ENCODE peak calls at places on chromosome 19, in ten cellular contexts. A is cardiac fibroblast, G is Panc1, H is cardiac muscle cell, W is psoas muscle, Z is hepatocyte, L is fibroblast of lung, F is activated T-cell treated with anti-CD3 and anti-CD28 coated beads for 24 hours, K is hypothalamus, R is uterus. Y is an unnamed sample.

GRCh38 chr19:3451451-3451866 is 28.9 kb downstream of the SMIM24 start:
- DNase-seq in K (no peak), H (no peak), A (no peak), Z (no peak), G (no peak), L (no peak), F (no peak), W (peak; percentile 83), R (peak; percentile 19), Y (no peak)

GRCh38 chr19:47471733-47472457 is at the start of gene SLC8A2:
- DNase-seq in K (peak; percentile 19), R (peak; percentile 82), G (no peak), L (peak; percentile 74), H (peak; percentile 92), F (peak; percentile 48), Z (peak; percentile 93), W (peak; percentile 69), A (peak; percentile 57), Y (peak; percentile 49)

GRCh38 chr19:2728783-2729387 is 7.7 kb upstream of the DIRAS1 start:
- DNase-seq in Z (no peak), F (no peak), G (no peak), K (no peak), L (no peak), R (no peak), H (no peak), W (no peak), A (no peak), Y (no peak)

GRCh38 chr19:33727331-33728028 is 69.2 kb upstream of the KCTD15 start:
- DNase-seq in K (no peak), R (no peak), Z (no peak), L (no peak), H (no peak), W (no peak), F (no peak), A (no peak), G (no peak), Y (no peak)

GRCh38 chr19:48868196-48868886 is at the start of gene PLEKHA4:
- DNase-seq in H (peak; percentile 71), R (peak; percentile 89), F (no peak), Z (peak; percentile 67), G (no peak), W (peak; percentile 85), K (no peak), A (peak; percentile 50), L (peak; percentile 50), Y (peak; percentile 58)

GRCh38 chr19:3743486-3743885 is 18.0 kb downstream of the APBA3 start:
- DNase-seq in G (no peak), K (no peak), R (no peak), A (peak; percentile 16), W (no peak), L (no peak), H (peak; percentile 21), Z (no peak), F (no peak), Y (no peak)

GRCh38 chr19:6766357-6767080 is 716 bp downstream of the SH2D3A start:
- DNase-seq in G (no peak), A (no peak), W (no peak), F (no peak), H (no peak), L (no peak), R (no peak), K (no peak), Z (no peak), Y (no peak)

GRCh38 chr19:30523791-30524190 is 151.6 kb downstream of the ZNF536 start:
- DNase-seq in K (no peak), Z (no peak), G (no peak), W (no peak), F (no peak), R (no peak), H (no peak), L (no peak), A (no peak), Y (no peak)

GRCh38 chr19:9406798-9407352 is 28.5 kb downstream of the ZNF266 start:
- DNase-seq in L (peak; percentile 94), H (peak; percentile 92), Z (no peak), F (peak; percentile 58), R (peak; percentile 59), K (no peak), W (peak; percentile 88), G (no peak), A (peak; percentile 94), Y (peak; percentile 85)

GRCh38 chr19:15265849-15266248 is 33.6 kb upstream of the EPHX3 start:
- DNase-seq in F (no peak), R (peak; percentile 95), K (peak; percentile 82), A (peak; percentile 97), Z (peak; percentile 67), L (peak; percentile 99), W (peak; percentile 96), G (no peak), H (peak; percentile 99), Y (peak; percentile 99)

GRCh38 chr19:4547303-4548237 is 7.7 kb upstream of the LRG1 start:
- DNase-seq in W (no peak), F (no peak), R (no peak), Z (peak; percentile 6), L (peak; percentile 14), K (no peak), G (no peak), A (peak; percentile 29), H (peak; percentile 23), Y (no peak)

GRCh38 chr19:39843919-39844793 is 2.0 kb downstream of the FBL start:
- DNase-seq in F (no peak), A (peak; percentile 71), Z (peak; percentile 65), H (peak; percentile 61), G (peak; percentile 97), K (no peak), R (no peak), W (no peak), L (peak; percentile 63), Y (peak; percentile 42)

GRCh38 chr19:41321600-41322270 is 11.8 kb downstream of the CCDC97 start:
- DNase-seq in L (peak; percentile 73), H (peak; percentile 85), F (no peak), R (peak; percentile 59), W (peak; percentile 73), Z (peak; percentile 60), G (no peak), A (peak; percentile 75), K (no peak), Y (peak; percentile 89)

GRCh38 chr19:11345122-11345752 is 831 bp downstream of the TMEM205 start:
- DNase-seq in F (no peak), K (no peak), A (no peak), W (no peak), R (no peak), H (no peak), L (no peak), G (no peak), Z (peak; percentile 32), Y (no peak)

GRCh38 chr19:1651548-1652394 is 644 bp downstream of the TCF3 start:
- DNase-seq in A (peak; percentile 28), H (peak; percentile 39), G (no peak), L (peak; percentile 23), R (peak; percentile 44), Z (peak; percentile 75), F (peak; percentile 20), W (peak; percentile 68), K (no peak), Y (peak; percentile 23)

GRCh38 chr19:6424939-6425731 is 524 bp upstream of the KHSRP start:
- DNase-seq in F (peak; percentile 99), G (peak; percentile 100), R (peak; percentile 100), Z (peak; percentile 100), W (peak; percentile 100), L (peak; percentile 100), H (peak; percentile 100), K (peak; percentile 100), A (peak; percentile 100), Y (peak; percentile 100)

GRCh38 chr19:51158474-51159129 is 16.5 kb downstream of the SIGLEC7 start:
- DNase-seq in W (peak; percentile 66), H (peak; percentile 47), F (peak; percentile 67), Z (peak; percentile 47), G (peak; percentile 33), R (no peak), L (peak; percentile 13), K (no peak), A (peak; percentile 47), Y (peak; percentile 24)

GRCh38 chr19:485122-485521 is 11.2 kb upstream of the MADCAM1 start:
- DNase-seq in G (no peak), H (no peak), Z (no peak), W (peak; percentile 3), R (no peak), F (no peak), K (no peak), L (no peak), A (no peak), Y (peak; percentile 22)

GRCh38 chr19:4103073-4103418 is 20.9 kb downstream of the MAP2K2 start:
- DNase-seq in F (no peak), K (no peak), L (peak; percentile 29), W (peak; percentile 49), G (no peak), R (no peak), H (no peak), A (peak; percentile 41), Z (no peak), Y (no peak)

GRCh38 chr19:45470147-45471081 is 2.6 kb downstream of the FOSB start:
- DNase-seq in Z (peak; percentile 44), L (no peak), H (peak; percentile 61), K (no peak), R (peak; percentile 48), A (peak; percentile 65), F (no peak), G (no peak), W (peak; percentile 63), Y (no peak)

GRCh38 chr19:14536926-14537692 is 7.7 kb downstream of the TECR start:
- DNase-seq in H (peak; percentile 94), Z (peak; percentile 87), K (no peak), G (no peak), W (peak; percentile 76), F (no peak), L (peak; percentile 55), A (peak; percentile 59), R (peak; percentile 75), Y (peak; percentile 15)

GRCh38 chr19:53055117-53055516 is 10.6 kb downstream of the ERVV-2 start:
- DNase-seq in Z (no peak), G (no peak), W (no peak), R (no peak), K (no peak), A (no peak), L (no peak), F (no peak), H (no peak), Y (no peak)

GRCh38 chr19:10602330-10603083 is 15.4 kb upstream of the AP1M2 start:
- DNase-seq in K (peak; percentile 59), G (no peak), R (peak; percentile 84), L (peak; percentile 58), H (peak; percentile 83), F (peak; percentile 82), A (peak; percentile 71), W (peak; percentile 91), Z (peak; percentile 91), Y (peak; percentile 64)

GRCh38 chr19:839146-839872 is 1.5 kb upstream of the PRTN3 start:
- DNase-seq in K (no peak), R (no peak), F (no peak), H (no peak), Z (no peak), G (no peak), W (no peak), L (no peak), A (no peak), Y (no peak)

GRCh38 chr19:686589-687297 is 8.5 kb downstream of the PRSS57 start:
- DNase-seq in R (no peak), H (no peak), W (no peak), L (no peak), F (no peak), Z (no peak), A (no peak), K (no peak), G (no peak), Y (no peak)

GRCh38 chr19:14058182-14059092 is 3.4 kb downstream of the PALM3 start:
- DNase-seq in R (no peak), W (no peak), Z (no peak), F (no peak), H (no peak), A (no peak), K (no peak), G (no peak), L (no peak), Y (no peak)

GRCh38 chr19:658916-659839 is 3.8 kb downstream of the RNF126 start:
- DNase-seq in Z (no peak), G (no peak), R (no peak), H (peak; percentile 29), K (no peak), W (peak; percentile 77), L (no peak), F (no peak), A (peak; percentile 78), Y (peak; percentile 86)

GRCh38 chr19:46453661-46454060 is 17.7 kb downstream of the PNMA8A start:
- DNase-seq in A (no peak), Z (no peak), L (no peak), H (no peak), W (no peak), F (no peak), K (no peak), G (no peak), R (no peak), Y (no peak)

Y was measured in LHCN-M2.